ENCODE peak calls at places on chromosome 18, in seven cellular contexts. One of them, this sample, is unnamed.

GRCh38 chr18:44149706-44150105 is 531.0 kb upstream of the SETBP1 start:
- DNase-seq in fibroblast of mammary gland: peak
- DNase-seq in tibial artery: no peak
- DNase-seq in Peyer's patch: no peak
- DNase-seq in DND-41: no peak
- DNase-seq in endodermal cell: no peak
- DNase-seq in adipocyte: peak
- DNase-seq in this sample: peak

GRCh38 chr18:46555724-46556123 is 101.3 kb downstream of the LOXHD1 start:
- DNase-seq in fibroblast of mammary gland: peak
- DNase-seq in tibial artery: no peak
- DNase-seq in Peyer's patch: no peak
- DNase-seq in DND-41: peak
- DNase-seq in endodermal cell: peak
- DNase-seq in adipocyte: no peak
- DNase-seq in this sample: peak

GRCh38 chr18:48896875-48897511 is 53.8 kb downstream of the SMAD7 start:
- DNase-seq in fibroblast of mammary gland: peak
- DNase-seq in tibial artery: peak
- DNase-seq in Peyer's patch: peak
- DNase-seq in DND-41: no peak
- DNase-seq in endodermal cell: peak
- DNase-seq in adipocyte: no peak
- DNase-seq in this sample: peak

GRCh38 chr18:23042133-23042532 is 93.2 kb upstream of the CABLES1 start:
- DNase-seq in fibroblast of mammary gland: peak
- DNase-seq in tibial artery: no peak
- DNase-seq in Peyer's patch: no peak
- DNase-seq in DND-41: no peak
- DNase-seq in endodermal cell: no peak
- DNase-seq in adipocyte: no peak
- DNase-seq in this sample: no peak

GRCh38 chr18:23166863-23167531 is 31.7 kb downstream of the CABLES1 start:
- DNase-seq in fibroblast of mammary gland: peak
- DNase-seq in tibial artery: no peak
- DNase-seq in Peyer's patch: no peak
- DNase-seq in DND-41: no peak
- DNase-seq in endodermal cell: peak
- DNase-seq in adipocyte: no peak
- DNase-seq in this sample: peak

GRCh38 chr18:49811151-49811938 is 2.0 kb downstream of the ACAA2 start:
- DNase-seq in fibroblast of mammary gland: no peak
- DNase-seq in tibial artery: no peak
- DNase-seq in Peyer's patch: no peak
- DNase-seq in DND-41: no peak
- DNase-seq in endodermal cell: no peak
- DNase-seq in adipocyte: no peak
- DNase-seq in this sample: no peak

GRCh38 chr18:23641143-23641720 is 21.5 kb downstream of the ANKRD29 start:
- DNase-seq in fibroblast of mammary gland: no peak
- DNase-seq in tibial artery: no peak
- DNase-seq in Peyer's patch: no peak
- DNase-seq in DND-41: no peak
- DNase-seq in endodermal cell: no peak
- DNase-seq in adipocyte: no peak
- DNase-seq in this sample: no peak

GRCh38 chr18:21489119-21489750 is 111.3 kb downstream of the ESCO1 start:
- DNase-seq in fibroblast of mammary gland: peak
- DNase-seq in tibial artery: no peak
- DNase-seq in Peyer's patch: no peak
- DNase-seq in DND-41: peak
- DNase-seq in endodermal cell: peak
- DNase-seq in adipocyte: peak
- DNase-seq in this sample: peak

GRCh38 chr18:78977627-78978271 is 1.9 kb upstream of the SALL3 start:
- DNase-seq in fibroblast of mammary gland: no peak
- DNase-seq in tibial artery: no peak
- DNase-seq in Peyer's patch: peak
- DNase-seq in DND-41: no peak
- DNase-seq in endodermal cell: peak
- DNase-seq in adipocyte: no peak
- DNase-seq in this sample: no peak

GRCh38 chr18:13217466-13217961 is 1.0 kb upstream of the LDLRAD4 start:
- DNase-seq in fibroblast of mammary gland: peak
- DNase-seq in tibial artery: peak
- DNase-seq in Peyer's patch: peak
- DNase-seq in DND-41: peak
- DNase-seq in endodermal cell: peak
- DNase-seq in adipocyte: peak
- DNase-seq in this sample: no peak

GRCh38 chr18:13218376-13219011 is at the start of gene LDLRAD4:
- DNase-seq in fibroblast of mammary gland: no peak
- DNase-seq in tibial artery: peak
- DNase-seq in Peyer's patch: peak
- DNase-seq in DND-41: peak
- DNase-seq in endodermal cell: peak
- DNase-seq in adipocyte: peak
- DNase-seq in this sample: no peak

GRCh38 chr18:13217971-13218375 is 587 bp upstream of the LDLRAD4 start:
- DNase-seq in fibroblast of mammary gland: no peak
- DNase-seq in tibial artery: peak
- DNase-seq in Peyer's patch: peak
- DNase-seq in DND-41: peak
- DNase-seq in endodermal cell: peak
- DNase-seq in adipocyte: peak
- DNase-seq in this sample: no peak

GRCh38 chr18:13216092-13216582 is 2.4 kb upstream of the LDLRAD4 start:
- DNase-seq in fibroblast of mammary gland: peak
- DNase-seq in tibial artery: peak
- DNase-seq in Peyer's patch: peak
- DNase-seq in DND-41: peak
- DNase-seq in endodermal cell: peak
- DNase-seq in adipocyte: peak
- DNase-seq in this sample: peak

GRCh38 chr18:13216732-13217465 is 1.7 kb upstream of the LDLRAD4 start:
- DNase-seq in fibroblast of mammary gland: no peak
- DNase-seq in tibial artery: peak
- DNase-seq in Peyer's patch: peak
- DNase-seq in DND-41: peak
- DNase-seq in endodermal cell: peak
- DNase-seq in adipocyte: peak
- DNase-seq in this sample: no peak
- H3K4me3 ChIP-seq in fibroblast of mammary gland: no peak
- H3K4me3 ChIP-seq in tibial artery: peak
- H3K4me3 ChIP-seq in Peyer's patch: peak
- H3K4me3 ChIP-seq in DND-41: peak
- H3K4me3 ChIP-seq in endodermal cell: peak
- H3K4me3 ChIP-seq in adipocyte: no peak
- H3K4me3 ChIP-seq in this sample: no peak

GRCh38 chr18:51655327-51655698 is 457.8 kb upstream of the MEX3C start:
- DNase-seq in fibroblast of mammary gland: no peak
- DNase-seq in tibial artery: no peak
- DNase-seq in Peyer's patch: no peak
- DNase-seq in DND-41: no peak
- DNase-seq in endodermal cell: no peak
- DNase-seq in adipocyte: no peak
- DNase-seq in this sample: no peak
- H3K4me3 ChIP-seq in fibroblast of mammary gland: no peak
- H3K4me3 ChIP-seq in tibial artery: no peak
- H3K4me3 ChIP-seq in Peyer's patch: no peak
- H3K4me3 ChIP-seq in DND-41: no peak
- H3K4me3 ChIP-seq in endodermal cell: peak
- H3K4me3 ChIP-seq in adipocyte: no peak
- H3K4me3 ChIP-seq in this sample: no peak

GRCh38 chr18:11751305-11752115 is 62.4 kb downstream of the GNAL start:
- DNase-seq in fibroblast of mammary gland: no peak
- DNase-seq in tibial artery: no peak
- DNase-seq in Peyer's patch: no peak
- DNase-seq in DND-41: no peak
- DNase-seq in endodermal cell: peak
- DNase-seq in adipocyte: no peak
- DNase-seq in this sample: no peak

GRCh38 chr18:11749305-11749704 is 60.2 kb downstream of the GNAL start:
- DNase-seq in fibroblast of mammary gland: no peak
- DNase-seq in tibial artery: no peak
- DNase-seq in Peyer's patch: no peak
- DNase-seq in DND-41: no peak
- DNase-seq in endodermal cell: no peak
- DNase-seq in adipocyte: no peak
- DNase-seq in this sample: no peak

GRCh38 chr18:11752116-11752911 is 63.2 kb downstream of the GNAL start:
- DNase-seq in fibroblast of mammary gland: peak
- DNase-seq in tibial artery: no peak
- DNase-seq in Peyer's patch: no peak
- DNase-seq in DND-41: no peak
- DNase-seq in endodermal cell: peak
- DNase-seq in adipocyte: peak
- DNase-seq in this sample: peak

GRCh38 chr18:11750171-11750570 is 61.1 kb downstream of the GNAL start:
- DNase-seq in fibroblast of mammary gland: no peak
- DNase-seq in tibial artery: no peak
- DNase-seq in Peyer's patch: no peak
- DNase-seq in DND-41: no peak
- DNase-seq in endodermal cell: no peak
- DNase-seq in adipocyte: no peak
- DNase-seq in this sample: no peak

GRCh38 chr18:11750581-11751304 is 61.7 kb downstream of the GNAL start:
- DNase-seq in fibroblast of mammary gland: no peak
- DNase-seq in tibial artery: no peak
- DNase-seq in Peyer's patch: no peak
- DNase-seq in DND-41: no peak
- DNase-seq in endodermal cell: no peak
- DNase-seq in adipocyte: no peak
- DNase-seq in this sample: no peak
- H3K4me3 ChIP-seq in fibroblast of mammary gland: no peak
- H3K4me3 ChIP-seq in tibial artery: no peak
- H3K4me3 ChIP-seq in Peyer's patch: no peak
- H3K4me3 ChIP-seq in DND-41: no peak
- H3K4me3 ChIP-seq in endodermal cell: no peak
- H3K4me3 ChIP-seq in adipocyte: no peak
- H3K4me3 ChIP-seq in this sample: no peak

GRCh38 chr18:75208055-75208835 is 694 bp downstream of the PTGR3 start:
- DNase-seq in fibroblast of mammary gland: peak
- DNase-seq in tibial artery: peak
- DNase-seq in Peyer's patch: peak
- DNase-seq in DND-41: peak
- DNase-seq in endodermal cell: peak
- DNase-seq in adipocyte: peak
- DNase-seq in this sample: peak
- H3K4me3 ChIP-seq in fibroblast of mammary gland: peak
- H3K4me3 ChIP-seq in tibial artery: peak
- H3K4me3 ChIP-seq in Peyer's patch: peak
- H3K4me3 ChIP-seq in DND-41: peak
- H3K4me3 ChIP-seq in endodermal cell: peak
- H3K4me3 ChIP-seq in adipocyte: peak
- H3K4me3 ChIP-seq in this sample: peak

DNA sequence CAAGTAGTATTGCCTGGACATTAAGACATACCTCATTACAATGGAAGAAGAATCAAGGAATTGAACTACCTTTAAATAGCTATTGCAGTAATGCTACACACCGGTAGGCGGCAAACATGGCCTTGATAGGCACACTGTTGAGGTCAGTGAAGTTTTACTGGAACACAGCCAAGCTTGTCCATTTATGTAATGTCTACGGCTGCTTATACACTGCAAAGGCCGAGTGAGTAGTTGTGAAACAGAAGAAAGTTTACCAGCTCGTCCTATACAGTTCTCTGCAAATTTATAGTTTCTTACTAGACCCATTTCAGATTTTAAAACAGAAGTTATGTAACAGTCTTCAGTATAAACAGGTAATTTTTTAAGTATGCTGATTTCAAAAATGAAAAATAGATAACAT is 38.8 kb downstream of the PPP4R1 start:
- DNase-seq in fibroblast of mammary gland: peak
- DNase-seq in tibial artery: peak
- DNase-seq in Peyer's patch: peak
- DNase-seq in DND-41: no peak
- DNase-seq in endodermal cell: peak
- DNase-seq in adipocyte: peak
- DNase-seq in this sample: peak
- H3K4me3 ChIP-seq in fibroblast of mammary gland: no peak
- H3K4me3 ChIP-seq in tibial artery: no peak
- H3K4me3 ChIP-seq in Peyer's patch: no peak
- H3K4me3 ChIP-seq in DND-41: no peak
- H3K4me3 ChIP-seq in endodermal cell: no peak
- H3K4me3 ChIP-seq in adipocyte: no peak
- H3K4me3 ChIP-seq in this sample: no peak

GRCh38 chr18:58495634-58496033 is 133.3 kb downstream of the ALPK2 start:
- DNase-seq in fibroblast of mammary gland: peak
- DNase-seq in tibial artery: no peak
- DNase-seq in Peyer's patch: no peak
- DNase-seq in DND-41: no peak
- DNase-seq in endodermal cell: no peak
- DNase-seq in adipocyte: no peak
- DNase-seq in this sample: no peak

GRCh38 chr18:58491773-58492752 is 136.8 kb downstream of the ALPK2 start:
- DNase-seq in fibroblast of mammary gland: no peak
- DNase-seq in tibial artery: no peak
- DNase-seq in Peyer's patch: no peak
- DNase-seq in DND-41: no peak
- DNase-seq in endodermal cell: no peak
- DNase-seq in adipocyte: no peak
- DNase-seq in this sample: no peak

GRCh38 chr18:58493070-58493469 is 135.8 kb downstream of the ALPK2 start:
- DNase-seq in fibroblast of mammary gland: no peak
- DNase-seq in tibial artery: no peak
- DNase-seq in Peyer's patch: no peak
- DNase-seq in DND-41: no peak
- DNase-seq in endodermal cell: no peak
- DNase-seq in adipocyte: no peak
- DNase-seq in this sample: no peak

GRCh38 chr18:58495202-58495601 is 133.7 kb downstream of the ALPK2 start:
- DNase-seq in fibroblast of mammary gland: peak
- DNase-seq in tibial artery: no peak
- DNase-seq in Peyer's patch: no peak
- DNase-seq in DND-41: no peak
- DNase-seq in endodermal cell: no peak
- DNase-seq in adipocyte: no peak
- DNase-seq in this sample: peak

GRCh38 chr18:58493516-58494253 is 135.2 kb downstream of the ALPK2 start:
- DNase-seq in fibroblast of mammary gland: peak
- DNase-seq in tibial artery: peak
- DNase-seq in Peyer's patch: peak
- DNase-seq in DND-41: peak
- DNase-seq in endodermal cell: peak
- DNase-seq in adipocyte: peak
- DNase-seq in this sample: peak
- H3K4me3 ChIP-seq in fibroblast of mammary gland: peak
- H3K4me3 ChIP-seq in tibial artery: no peak
- H3K4me3 ChIP-seq in Peyer's patch: no peak
- H3K4me3 ChIP-seq in DND-41: no peak
- H3K4me3 ChIP-seq in endodermal cell: no peak
- H3K4me3 ChIP-seq in adipocyte: peak
- H3K4me3 ChIP-seq in this sample: peak

GRCh38 chr18:9140984-9141383 is 4.4 kb downstream of the ANKRD12 start:
- DNase-seq in fibroblast of mammary gland: no peak
- DNase-seq in tibial artery: no peak
- DNase-seq in Peyer's patch: no peak
- DNase-seq in DND-41: no peak
- DNase-seq in endodermal cell: no peak
- DNase-seq in adipocyte: no peak
- DNase-seq in this sample: no peak
- H3K4me3 ChIP-seq in fibroblast of mammary gland: no peak
- H3K4me3 ChIP-seq in tibial artery: no peak
- H3K4me3 ChIP-seq in Peyer's patch: no peak
- H3K4me3 ChIP-seq in DND-41: no peak
- H3K4me3 ChIP-seq in endodermal cell: no peak
- H3K4me3 ChIP-seq in adipocyte: peak
- H3K4me3 ChIP-seq in this sample: no peak

GRCh38 chr18:55477537-55478300 is 110.3 kb downstream of the TCF4 start:
- DNase-seq in fibroblast of mammary gland: peak
- DNase-seq in tibial artery: peak
- DNase-seq in Peyer's patch: no peak
- DNase-seq in DND-41: peak
- DNase-seq in endodermal cell: no peak
- DNase-seq in adipocyte: no peak
- DNase-seq in this sample: peak
- H3K4me3 ChIP-seq in fibroblast of mammary gland: peak
- H3K4me3 ChIP-seq in tibial artery: peak
- H3K4me3 ChIP-seq in Peyer's patch: peak
- H3K4me3 ChIP-seq in DND-41: peak
- H3K4me3 ChIP-seq in endodermal cell: no peak
- H3K4me3 ChIP-seq in adipocyte: peak
- H3K4me3 ChIP-seq in this sample: peak